ENCODE peak calls at places on chromosomes 1 and 21, in seven cellular contexts. B is HCT116, F is K562, G is HepG2, Q is GM12878, J is SK-N-SH, X is H1. E is an unnamed sample.

GRCh38 chr21:25421327-25422028 is 185.8 kb downstream of the MRPL39 start:
- DNase-seq in J (no peak), G (no peak), Q (peak), B (no peak), X (peak), F (no peak), E (no peak)

GRCh38 chr1:231199868-231200267 is 38.0 kb downstream of the TRIM67 start:
- DNase-seq in G (no peak), Q (no peak), F (no peak), J (no peak), B (no peak), X (no peak), E (no peak)

GRCh38 chr1:46616277-46617107 is at the start of gene MOB3C:
- DNase-seq in X (no peak), F (peak), G (no peak), B (no peak), Q (peak), J (peak), E (peak)

GRCh38 chr1:154808261-154808908 is 61.7 kb downstream of the KCNN3 start:
- DNase-seq in B (no peak), Q (no peak), F (no peak), X (no peak), J (peak), G (no peak), E (no peak)

GRCh38 chr1:117301906-117302305 is 65.3 kb upstream of the MAN1A2 start:
- DNase-seq in J (no peak), X (no peak), B (no peak), F (no peak), G (no peak), Q (no peak), E (no peak)

GRCh38 chr21:35179990-35180557 is 131.0 kb upstream of the RUNX1 start:
- DNase-seq in X (no peak), J (no peak), G (no peak), Q (no peak), F (no peak), B (no peak), E (no peak)

GRCh38 chr1:202200112-202200548 is 6.5 kb downstream of the LGR6 start:
- DNase-seq in X (no peak), G (no peak), B (peak), Q (no peak), J (no peak), F (peak), E (no peak)

GRCh38 chr1:94560333-94560732 is 18.8 kb upstream of the F3 start:
- DNase-seq in B (no peak), X (no peak), Q (no peak), F (no peak), G (no peak), J (no peak), E (no peak)

GRCh38 chr1:156360534-156360933 is 8.5 kb upstream of the RHBG start:
- DNase-seq in Q (no peak), B (no peak), G (no peak), X (no peak), J (no peak), F (no peak), E (no peak)

GRCh38 chr1:2917284-2917683 is 104.0 kb upstream of the ACTRT2 start:
- DNase-seq in X (no peak), G (no peak), J (no peak), Q (no peak), B (no peak), F (no peak), E (no peak)

GRCh38 chr1:203873094-203873493 is 11.7 kb downstream of the SNRPE start:
- DNase-seq in J (no peak), G (no peak), X (no peak), Q (no peak), F (no peak), B (no peak), E (no peak)

GRCh38 chr1:201614262-201615015 is 75.5 kb downstream of the NAV1 start:
- DNase-seq in Q (no peak), J (no peak), B (no peak), G (no peak), F (peak), X (no peak), E (peak)

GRCh38 chr1:43366179-43366578 is 1.6 kb downstream of the ELOVL1 start:
- DNase-seq in Q (no peak), X (no peak), J (no peak), F (peak), B (no peak), G (no peak), E (peak)

GRCh38 chr1:227753999-227754764 is 18.9 kb downstream of the SNAP47 start:
- DNase-seq in B (no peak), G (no peak), X (no peak), Q (no peak), J (no peak), F (no peak), E (no peak)

GRCh38 chr1:180672505-180672904 is 40.7 kb downstream of the XPR1 start:
- DNase-seq in J (no peak), Q (no peak), F (no peak), B (no peak), X (no peak), G (no peak), E (no peak)

GRCh38 chr1:180675586-180675985 is 43.8 kb downstream of the XPR1 start:
- DNase-seq in F (no peak), B (no peak), Q (no peak), J (no peak), X (no peak), G (peak), E (no peak)

GRCh38 chr1:180670681-180671080 is 38.9 kb downstream of the XPR1 start:
- DNase-seq in B (no peak), J (no peak), G (no peak), Q (no peak), X (no peak), F (no peak), E (no peak)

GRCh38 chr1:180672105-180672504 is 40.3 kb downstream of the XPR1 start:
- DNase-seq in J (no peak), B (no peak), X (no peak), F (no peak), G (no peak), Q (no peak), E (no peak)

GRCh38 chr1:180674603-180675530 is 43.0 kb downstream of the XPR1 start:
- DNase-seq in X (no peak), Q (no peak), G (no peak), B (no peak), J (no peak), F (peak), E (no peak)
- TF ChIP-seq JUND in X (no peak), Q (no peak), G (no peak), B (no peak), J (no peak), F (no peak), E (no peak)

GRCh38 chr21:14487490-14488432 is 58.4 kb downstream of the SAMSN1 start:
- DNase-seq in F (no peak), J (no peak), G (no peak), B (no peak), Q (no peak), X (no peak), E (no peak)
- TF ChIP-seq JUND in F (peak), J (no peak), G (no peak), B (no peak), Q (no peak), X (no peak), E (no peak)

DNA sequence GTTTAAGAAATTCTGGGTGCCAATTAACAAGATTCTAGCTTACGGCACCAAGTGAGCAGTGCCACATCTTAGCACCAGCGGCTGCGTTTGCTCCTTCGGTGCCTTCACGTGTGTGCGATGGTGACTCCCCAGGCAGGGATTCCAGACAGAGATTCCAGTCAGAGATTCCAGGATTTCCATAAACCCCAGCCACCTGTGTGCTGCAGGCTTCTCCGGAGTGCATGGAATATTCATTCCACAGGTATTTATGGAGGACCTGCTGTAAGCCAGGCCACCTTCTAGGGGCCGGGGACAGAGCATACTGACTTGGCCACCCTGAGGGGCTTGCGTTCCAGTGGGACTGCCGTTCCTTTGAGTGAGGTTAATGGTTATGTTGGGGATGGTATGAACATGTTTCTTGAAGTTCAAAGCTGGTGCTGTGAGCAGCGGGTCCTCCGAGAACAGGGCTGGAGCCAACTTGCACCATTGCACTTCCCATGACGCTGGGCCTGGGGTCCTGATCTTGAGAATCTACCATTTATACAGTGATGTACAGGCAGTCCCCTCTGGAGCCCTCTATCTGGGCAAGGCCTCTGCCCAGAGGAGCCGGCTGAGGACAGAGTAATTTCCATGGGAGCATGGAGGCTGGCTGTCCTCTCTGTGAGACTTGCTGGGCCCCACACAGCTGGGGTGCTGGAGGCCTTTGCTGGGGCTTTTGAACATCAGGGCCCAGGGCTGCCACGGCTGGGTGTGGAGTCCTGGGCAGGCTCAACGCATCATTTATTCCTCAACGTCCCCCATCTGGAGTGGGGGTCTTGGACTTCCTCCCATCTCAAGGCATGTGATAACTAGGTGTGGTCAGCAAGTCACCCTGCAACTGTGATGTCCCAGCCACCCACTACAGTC is 58.8 kb upstream of the AJAP1 start:
- DNase-seq in B (no peak), Q (no peak), G (no peak), F (no peak), J (no peak), X (no peak), E (no peak)
- TF ChIP-seq JUND in B (no peak), Q (no peak), G (no peak), F (no peak), J (no peak), X (no peak), E (no peak)

GRCh38 chr1:92901699-92902405 is 59.4 kb downstream of the DIPK1A start:
- DNase-seq in G (no peak), B (no peak), Q (no peak), F (no peak), J (no peak), X (no peak), E (no peak)
- TF ChIP-seq JUND in G (no peak), B (no peak), Q (no peak), F (no peak), J (no peak), X (no peak), E (no peak)

DNA sequence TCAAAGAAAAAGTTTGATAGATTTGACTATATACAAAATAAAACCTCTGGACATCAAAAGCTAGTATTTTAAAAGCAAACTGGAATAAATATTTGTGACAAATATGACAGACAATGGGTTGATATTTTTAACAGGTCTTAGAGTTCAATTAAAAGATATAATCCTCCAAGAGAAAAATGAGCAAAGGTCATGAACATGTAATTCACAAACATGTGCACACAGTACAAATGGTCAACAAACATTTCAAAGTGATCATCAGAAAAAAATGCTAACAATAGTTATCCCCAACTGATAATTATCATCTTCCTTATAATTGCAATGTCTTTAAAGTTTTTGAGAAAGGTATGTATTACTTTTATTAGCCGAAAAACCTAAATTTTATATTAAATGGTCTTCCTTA is 32.0 kb downstream of the WDR64 start:
- DNase-seq in B (no peak), J (no peak), Q (no peak), X (no peak), F (no peak), G (no peak), E (no peak)
- TF ChIP-seq JUND in B (no peak), J (no peak), Q (no peak), X (no peak), F (no peak), G (no peak), E (no peak)

DNA sequence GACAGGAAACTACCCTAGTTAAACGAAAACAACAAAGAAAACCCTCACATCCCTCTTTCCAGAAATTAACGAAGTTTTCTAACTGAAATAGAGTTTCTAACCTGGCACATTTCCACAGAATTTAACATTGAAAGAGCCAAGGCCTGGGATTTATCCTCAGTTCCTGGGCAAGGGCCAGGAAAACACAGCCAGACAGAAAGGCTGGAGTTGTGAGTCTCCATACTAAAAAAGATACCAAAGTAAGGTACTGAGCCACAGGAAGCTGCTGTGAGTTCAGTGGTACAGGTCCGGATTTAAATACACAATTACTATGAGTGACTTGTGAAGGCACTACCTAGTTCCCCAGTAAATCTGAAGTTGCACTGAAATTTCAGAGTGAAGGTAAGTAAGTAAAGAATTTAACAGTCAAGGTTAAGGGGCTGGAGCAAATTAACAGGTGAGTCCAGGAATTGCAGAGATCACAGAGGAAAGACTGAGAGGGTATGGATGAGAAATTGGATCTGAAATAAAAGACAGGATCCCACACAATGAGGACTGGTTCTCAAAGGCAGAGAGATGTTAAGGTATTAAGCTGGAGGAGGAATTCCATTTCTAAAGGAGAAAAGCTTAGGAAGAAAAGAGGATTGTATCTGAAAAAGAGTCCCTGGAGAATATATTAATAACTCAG is 908 bp downstream of the LIX1L start:
- DNase-seq in X (no peak), G (no peak), Q (no peak), J (no peak), B (no peak), F (no peak), E (no peak)
- TF ChIP-seq JUND in X (no peak), G (no peak), Q (no peak), J (no peak), B (no peak), F (no peak), E (no peak)